ENCODE peak calls at places on chromosomes 11 and 22, in six cellular contexts. J, A, V, H, Q and P are unnamed samples.

GRCh38 chr11:67352546-67353316 is 615 bp downstream of the POLD4 start:
- DNase-seq in Q (peak), J (peak), H (no peak), V (no peak), A (no peak), P (peak)

GRCh38 chr11:93921695-93922468 is 71.5 kb upstream of the VSTM5 start:
- DNase-seq in Q (no peak), H (peak), J (peak), V (peak), A (peak), P (peak)

GRCh38 chr22:31838917-31839316 is 85.1 kb downstream of the DEPDC5 start:
- DNase-seq in Q (no peak), J (no peak), A (no peak), V (no peak), H (no peak), P (peak)

GRCh38 chr22:48746789-48747425 is 1080.8 kb downstream of the BRD1 start:
- DNase-seq in Q (no peak), A (no peak), V (no peak), J (no peak), H (no peak), P (no peak)

GRCh38 chr11:61532136-61533038 is 23.8 kb downstream of the LRRC10B start:
- DNase-seq in Q (no peak), V (peak), J (peak), H (peak), A (no peak), P (peak)

GRCh38 chr22:16827506-16827905 is 2.3 kb upstream of the XKR3 start:
- DNase-seq in A (no peak), H (no peak), V (no peak), J (no peak), Q (no peak), P (no peak)

GRCh38 chr11:92295175-92296137 is 70.8 kb downstream of the FAT3 start:
- DNase-seq in A (no peak), Q (no peak), H (no peak), J (peak), V (peak), P (peak)

GRCh38 chr11:64395545-64396078 is 36.6 kb downstream of the RPS6KA4 start:
- DNase-seq in J (no peak), Q (no peak), V (no peak), H (no peak), A (no peak), P (no peak)

GRCh38 chr22:45268167-45268957 is 16.4 kb upstream of the UPK3A start:
- DNase-seq in A (peak), V (no peak), H (peak), Q (peak), J (no peak), P (no peak)